ENCODE peak calls at places on chromosomes 11 and 22, in six cellular contexts. X, I, Y, Q, B and S are unnamed samples.

GRCh38 chr11:110471315-110471714 is 41.6 kb downstream of the FDX1 start:
- DNase-seq in X (no peak), I (no peak), Y (no peak), Q (no peak), B (peak), S (peak)

GRCh38 chr11:129163714-129164164 is 28.4 kb downstream of the ARHGAP32 start:
- DNase-seq in X (no peak), I (no peak), Y (no peak), Q (no peak), B (no peak), S (no peak)

GRCh38 chr11:77095551-77096490 is 6.8 kb upstream of the OMP start:
- DNase-seq in X (no peak), I (no peak), Y (no peak), Q (peak), B (no peak), S (no peak)

GRCh38 chr11:3613998-3614741 is 27.6 kb downstream of the ART5 start:
- DNase-seq in X (no peak), I (no peak), Y (no peak), Q (no peak), B (no peak), S (no peak)

GRCh38 chr11:64359712-64360402 is 895 bp downstream of the RPS6KA4 start:
- DNase-seq in X (no peak), I (no peak), Y (no peak), Q (no peak), B (no peak), S (no peak)

GRCh38 chr22:29733362-29734322 is 13.8 kb downstream of the CABP7 start:
- DNase-seq in X (peak), I (no peak), Y (no peak), Q (no peak), B (no peak), S (no peak)

GRCh38 chr22:40955516-40955915 is 4.3 kb downstream of the RBX1 start:
- DNase-seq in X (no peak), I (no peak), Y (no peak), Q (no peak), B (peak), S (peak)

GRCh38 chr11:103494491-103494890 is 385.3 kb downstream of the DYNC2H1 start:
- DNase-seq in X (no peak), I (no peak), Y (no peak), Q (no peak), B (no peak), S (no peak)

GRCh38 chr22:50297510-50298265 is 9.8 kb downstream of the PLXNB2 start:
- DNase-seq in X (no peak), I (no peak), Y (no peak), Q (no peak), B (no peak), S (no peak)

GRCh38 chr11:120586072-120586471 is 74.5 kb downstream of the GRIK4 start:
- DNase-seq in X (no peak), I (no peak), Y (no peak), Q (no peak), B (no peak), S (no peak)

GRCh38 chr11:30789270-30789669 is 203.1 kb upstream of the MPPED2 start:
- DNase-seq in X (no peak), I (no peak), Y (no peak), Q (no peak), B (peak), S (peak)

GRCh38 chr11:70072471-70073187 is 5.5 kb upstream of the ANO1 start:
- DNase-seq in X (no peak), I (peak), Y (no peak), Q (no peak), B (no peak), S (no peak)

GRCh38 chr11:63763506-63764200 is 4.9 kb downstream of the ZFTA start:
- DNase-seq in X (no peak), I (peak), Y (no peak), Q (peak), B (no peak), S (no peak)

GRCh38 chr11:72226701-72227100 is 2.1 kb downstream of the INPPL1 start:
- DNase-seq in X (no peak), I (peak), Y (no peak), Q (no peak), B (no peak), S (no peak)

GRCh38 chr11:119983816-119984215 is 154.1 kb downstream of the TRIM29 start:
- DNase-seq in X (no peak), I (no peak), Y (no peak), Q (no peak), B (no peak), S (no peak)

GRCh38 chr11:73944085-73944484 is 6.7 kb upstream of the DNAJB13 start:
- DNase-seq in X (no peak), I (no peak), Y (no peak), Q (no peak), B (no peak), S (no peak)

GRCh38 chr11:11618973-11619435 is 2.8 kb downstream of the GALNT18 start:
- DNase-seq in X (no peak), I (no peak), Y (no peak), Q (peak), B (no peak), S (no peak)

GRCh38 chr11:35615911-35616900 is 2.1 kb upstream of the FJX1 start:
- DNase-seq in X (no peak), I (no peak), Y (no peak), Q (peak), B (peak), S (peak)

GRCh38 chr11:63871962-63872832 is 33.3 kb downstream of the MARK2 start:
- DNase-seq in X (peak), I (peak), Y (peak), Q (peak), B (peak), S (peak)

GRCh38 chr11:44403587-44404322 is 93.8 kb upstream of the ALX4 start:
- DNase-seq in X (no peak), I (no peak), Y (no peak), Q (no peak), B (no peak), S (no peak)

GRCh38 chr11:70912226-70912840 is 340.0 kb downstream of the SHANK2 start:
- DNase-seq in X (no peak), I (no peak), Y (no peak), Q (no peak), B (peak), S (no peak)

GRCh38 chr11:96622026-96622634 is 232.3 kb downstream of the JRKL start:
- DNase-seq in X (no peak), I (no peak), Y (no peak), Q (no peak), B (peak), S (no peak)

GRCh38 chr11:17277024-17277584 is 565 bp downstream of the NUCB2 start:
- DNase-seq in X (no peak), I (peak), Y (peak), Q (no peak), B (peak), S (peak)

GRCh38 chr11:45095691-45096010 is 50.8 kb upstream of the PRDM11 start:
- DNase-seq in X (no peak), I (no peak), Y (no peak), Q (no peak), B (no peak), S (no peak)

GRCh38 chr22:40423246-40423753 is 52.9 kb downstream of the SGSM3 start:
- DNase-seq in X (no peak), I (no peak), Y (no peak), Q (no peak), B (no peak), S (no peak)

GRCh38 chr11:3947084-3947483 is 91.6 kb downstream of the STIM1 start:
- DNase-seq in X (peak), I (no peak), Y (peak), Q (no peak), B (peak), S (peak)

DNA sequence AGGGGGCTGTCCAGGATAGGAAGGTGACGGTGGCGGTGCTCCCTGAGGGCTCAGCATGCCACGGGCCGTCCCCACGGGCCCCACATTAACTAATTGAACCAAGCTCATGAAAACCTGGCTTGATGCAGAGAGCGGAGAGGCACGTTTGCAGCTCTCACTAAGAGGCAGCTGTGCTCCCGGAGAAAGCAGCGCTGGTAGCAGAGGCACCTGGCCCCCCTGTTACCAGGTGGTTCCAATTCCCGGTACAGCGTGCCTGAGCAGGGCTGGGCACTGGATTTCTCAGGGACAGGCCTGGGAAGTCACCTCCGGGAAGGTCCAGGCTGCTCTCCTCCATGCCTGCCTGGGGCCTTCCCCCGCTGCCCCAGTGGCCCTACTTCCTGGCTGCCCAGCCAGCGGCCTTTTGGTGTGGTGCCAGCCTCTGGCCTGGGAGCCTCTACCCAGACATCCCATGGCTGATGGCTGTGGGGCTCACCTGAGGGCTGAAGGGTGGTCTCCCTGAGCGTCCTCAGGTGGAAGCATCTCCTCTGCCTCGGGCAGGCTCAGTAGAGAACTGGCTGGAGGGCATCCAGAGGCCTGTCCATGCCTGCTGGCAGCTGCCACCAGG is 1.2 kb downstream of the KCNQ1 start:
- DNase-seq in X (no peak), I (no peak), Y (no peak), Q (no peak), B (no peak), S (no peak)
- H3K4me3 ChIP-seq in X (no peak), I (peak), Y (peak), Q (no peak), B (no peak), S (no peak)

DNA sequence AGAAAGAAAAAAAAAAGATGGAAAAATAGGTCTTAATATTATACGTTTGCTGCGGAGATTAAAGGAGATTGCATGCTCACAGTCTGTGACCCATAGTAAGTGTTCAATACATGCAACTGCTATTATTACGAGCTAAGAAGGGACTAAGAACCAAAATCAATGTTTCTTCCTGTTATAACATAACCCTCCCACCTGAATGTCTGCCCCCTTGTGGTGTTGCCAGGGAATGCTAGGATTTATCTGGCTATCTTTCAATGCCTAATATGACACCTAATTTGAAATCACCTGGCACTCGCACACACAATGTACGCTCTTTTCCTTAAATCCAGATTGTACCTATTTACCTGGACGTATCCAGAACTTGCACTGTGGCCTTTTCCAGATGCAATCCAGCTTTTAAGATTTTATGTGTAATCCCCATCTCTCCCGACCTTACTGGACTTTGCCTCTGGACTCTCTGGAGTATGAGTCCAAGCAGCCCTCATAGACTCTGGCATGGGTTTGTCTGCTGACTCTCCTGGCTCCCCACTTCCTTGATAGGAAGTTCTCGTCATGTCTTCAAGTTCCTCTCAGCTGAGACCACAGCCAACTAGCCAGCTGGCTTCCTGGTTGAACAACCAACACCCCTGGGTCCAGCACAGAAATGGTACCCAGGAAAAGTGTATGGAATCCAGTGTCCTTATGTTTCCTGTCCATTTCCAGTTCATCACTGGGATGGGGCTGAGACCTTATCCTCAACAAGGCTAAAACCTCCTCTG is 151.5 kb downstream of the CCDC34 start:
- DNase-seq in X (no peak), I (no peak), Y (no peak), Q (no peak), B (peak), S (no peak)
- TF ChIP-seq CTCF in X (no peak), I (no peak), Y (no peak), Q (peak), B (peak), S (peak)

DNA sequence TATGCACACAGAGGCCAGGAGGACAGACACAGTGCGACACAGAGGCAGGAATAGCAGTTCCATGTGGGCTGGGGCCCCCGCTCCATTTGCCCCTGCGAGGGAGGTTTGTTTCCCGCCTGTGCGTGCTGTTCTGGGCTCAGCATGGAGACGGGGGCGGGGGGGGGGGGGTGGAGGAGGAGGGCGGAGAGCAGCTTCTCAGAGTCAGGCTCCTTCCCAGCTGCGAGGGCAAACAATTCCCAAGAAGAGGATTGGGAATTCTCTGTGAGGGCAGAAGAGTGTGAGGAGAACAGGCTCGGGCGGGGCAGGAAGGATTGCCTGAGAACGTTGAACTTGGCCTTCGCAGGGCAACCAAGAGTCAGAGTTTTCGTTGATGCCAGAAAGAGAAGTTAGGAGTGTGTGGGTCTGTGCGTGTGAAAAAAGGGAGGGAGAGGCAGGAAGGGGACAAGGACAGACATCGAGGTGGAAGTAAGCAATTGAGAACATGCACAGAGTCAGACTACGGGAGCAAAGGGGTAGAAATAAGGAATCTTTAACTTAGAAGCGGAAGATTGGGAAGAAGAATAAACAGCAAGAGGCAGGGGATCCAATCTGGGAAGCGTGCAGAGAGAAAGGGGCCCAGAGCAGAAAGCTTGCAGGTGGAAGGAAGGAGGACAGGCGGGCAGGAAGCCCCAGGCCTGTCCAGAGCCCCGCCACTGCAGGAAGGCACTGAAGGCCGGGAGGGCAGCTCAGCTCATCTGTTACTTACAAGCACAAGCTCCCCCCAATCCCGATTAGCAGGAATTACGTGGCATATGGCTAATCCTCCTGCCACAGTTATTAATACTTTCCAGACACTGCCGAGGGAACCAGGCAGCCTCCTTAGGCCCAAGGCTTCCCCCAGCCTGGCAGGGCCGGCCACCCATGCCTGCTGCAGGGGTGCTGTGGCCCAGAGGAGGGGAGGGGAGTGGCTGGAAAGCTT is 15.6 kb upstream of the JAM3 start:
- DNase-seq in X (no peak), I (peak), Y (no peak), Q (no peak), B (no peak), S (no peak)
- H3K4me3 ChIP-seq in X (no peak), I (no peak), Y (no peak), Q (no peak), B (no peak), S (no peak)

GRCh38 chr11:75563978-75564552 is 2.0 kb downstream of the SERPINH1 start:
- DNase-seq in X (peak), I (peak), Y (no peak), Q (peak), B (peak), S (peak)
- TF ChIP-seq CTCF in X (no peak), I (peak), Y (no peak), Q (peak), B (peak), S (peak)

GRCh38 chr11:125123947-125124633 is 12.7 kb upstream of the TMEM218 start:
- DNase-seq in X (peak), I (no peak), Y (peak), Q (peak), B (peak), S (peak)

GRCh38 chr11:125132071-125132470 is 20.6 kb upstream of the TMEM218 start:
- DNase-seq in X (no peak), I (no peak), Y (no peak), Q (no peak), B (peak), S (no peak)

GRCh38 chr11:125132586-125132985 is 21.2 kb upstream of the TMEM218 start:
- DNase-seq in X (no peak), I (no peak), Y (no peak), Q (no peak), B (no peak), S (peak)

GRCh38 chr11:125129316-125129990 is 18.0 kb upstream of the TMEM218 start:
- DNase-seq in X (no peak), I (no peak), Y (no peak), Q (peak), B (no peak), S (no peak)

DNA sequence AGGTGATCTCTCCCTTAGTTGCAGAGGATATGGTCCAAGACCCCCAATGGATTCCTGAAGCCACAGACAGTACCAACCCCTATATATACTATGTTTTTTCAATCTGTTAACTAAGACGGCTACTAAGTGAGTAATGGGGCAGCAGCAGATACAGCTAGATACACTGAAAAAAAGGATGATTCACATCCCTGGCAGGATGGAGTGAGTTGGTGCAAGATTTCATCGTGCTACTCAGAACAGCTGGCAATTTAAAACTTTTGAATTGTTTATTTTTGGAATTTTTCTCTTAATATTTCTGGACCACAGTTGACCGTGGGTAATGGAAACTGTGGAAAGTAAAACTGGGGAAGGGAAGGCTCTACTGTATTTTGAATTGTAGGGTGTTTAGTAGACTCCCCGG is 17.0 kb upstream of the TMEM218 start:
- DNase-seq in X (no peak), I (no peak), Y (no peak), Q (no peak), B (peak), S (peak)
- H3K4me3 ChIP-seq in X (no peak), I (no peak), Y (no peak), Q (no peak), B (no peak), S (no peak)

DNA sequence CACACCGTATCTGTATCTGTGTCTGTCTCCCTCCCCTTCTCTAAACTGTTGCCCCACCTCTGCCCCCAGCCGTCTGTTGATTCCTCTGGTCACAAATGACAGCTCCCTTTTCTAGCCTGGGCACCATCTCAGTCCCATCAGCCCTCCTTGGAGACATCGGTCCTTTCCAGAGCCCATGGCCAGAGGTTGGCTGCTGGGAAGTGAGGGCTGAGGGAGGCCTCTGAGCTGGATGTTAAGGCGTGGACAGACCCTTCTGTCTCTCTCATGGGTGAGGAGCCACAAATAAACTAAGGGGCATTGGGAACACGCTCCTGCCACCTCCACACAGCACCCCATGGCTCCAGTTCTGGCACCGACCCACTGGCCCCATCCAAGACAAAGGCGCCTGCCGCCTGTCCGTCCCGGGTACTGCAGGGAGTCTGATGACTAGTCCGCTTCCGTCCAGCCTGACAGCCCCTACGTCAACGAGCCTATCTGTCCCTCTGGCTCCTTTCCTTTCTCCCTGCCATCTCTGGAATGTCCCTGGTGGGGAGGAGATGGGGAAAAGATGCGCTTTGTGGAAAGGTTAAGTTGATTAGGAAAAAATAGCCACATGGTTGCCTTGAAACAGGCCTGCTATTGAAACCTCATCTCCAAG is 10.5 kb downstream of the PDGFB start:
- DNase-seq in X (no peak), I (no peak), Y (no peak), Q (peak), B (peak), S (peak)
- TF ChIP-seq CTCF in X (no peak), I (no peak), Y (no peak), Q (no peak), B (no peak), S (peak)

DNA sequence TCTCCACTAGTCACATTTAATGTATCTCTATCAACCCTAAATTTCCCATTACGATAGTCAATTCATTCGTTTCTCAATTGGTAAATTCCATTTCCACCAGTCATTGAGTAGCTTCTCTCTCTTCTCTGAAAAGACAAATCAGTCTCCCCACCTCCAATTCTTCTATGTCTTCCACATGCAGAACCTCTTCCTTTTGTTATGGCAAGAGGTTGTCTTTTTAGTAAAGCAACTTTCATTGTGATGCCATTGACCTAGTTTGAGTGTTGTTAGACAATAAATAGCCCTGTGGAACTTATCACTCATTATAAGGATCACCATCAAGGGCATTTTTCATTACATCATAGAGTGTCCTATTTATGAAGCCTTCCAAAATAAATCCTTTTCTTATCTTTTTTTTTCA is 340.9 kb downstream of the LRRC4C start:
- DNase-seq in X (no peak), I (no peak), Y (no peak), Q (no peak), B (no peak), S (no peak)
- H3K4me3 ChIP-seq in X (no peak), I (no peak), Y (no peak), Q (no peak), B (no peak), S (no peak)

GRCh38 chr11:117822522-117823033 is 2.0 kb downstream of the FXYD2 start:
- DNase-seq in X (no peak), I (no peak), Y (no peak), Q (no peak), B (no peak), S (no peak)
- TF ChIP-seq CTCF in X (no peak), I (no peak), Y (no peak), Q (no peak), B (no peak), S (no peak)